ENCODE peak calls at places on chromosomes 7 and 10, in four cellular contexts. R is WTC11, T is A549, X is HepG2. M is an unnamed sample.

GRCh38 chr7:44882899-44883298 is 2.4 kb downstream of the PURB start:
- DNase-seq in R (no peak), T (no peak), X (no peak), M (no peak)

GRCh38 chr7:85185355-85186082 is 1.3 kb downstream of the SEMA3D start:
- DNase-seq in R (peak), T (peak), X (no peak), M (no peak)

GRCh38 chr7:138898255-138898654 is 82.9 kb downstream of the KIAA1549 start:
- DNase-seq in R (no peak), T (no peak), X (no peak), M (no peak)

GRCh38 chr7:66700633-66701131 is 39.9 kb upstream of the RABGEF1 start:
- DNase-seq in R (no peak), T (no peak), X (no peak), M (no peak)

GRCh38 chr7:151082151-151083070 is 882 bp downstream of the TMUB1 start:
- DNase-seq in R (no peak), T (no peak), X (no peak), M (no peak)

GRCh38 chr7:37484460-37485063 is 35.9 kb upstream of the ELMO1 start:
- DNase-seq in R (no peak), T (no peak), X (no peak), M (no peak)

GRCh38 chr7:22477876-22478450 is 22.0 kb downstream of the STEAP1B start:
- DNase-seq in R (no peak), T (no peak), X (no peak), M (no peak)

GRCh38 chr7:157690058-157690832 is 353.4 kb downstream of the DNAJB6 start:
- DNase-seq in R (peak), T (no peak), X (no peak), M (no peak)

GRCh38 chr7:35754741-35755140 is 46.1 kb upstream of the SEPTIN7 start:
- DNase-seq in R (no peak), T (no peak), X (no peak), M (no peak)

GRCh38 chr10:110258542-110258941 is 46.2 kb downstream of the SMNDC1 start:
- DNase-seq in R (no peak), T (no peak), X (no peak), M (peak)

GRCh38 chr10:2137549-2138174 is 400.3 kb upstream of the ADARB2 start:
- DNase-seq in R (peak), T (peak), X (peak), M (no peak)

GRCh38 chr7:139660317-139661042 is 117.3 kb downstream of the HIPK2 start:
- DNase-seq in R (no peak), T (no peak), X (peak), M (peak)

GRCh38 chr10:99522511-99523250 is 10.1 kb upstream of the NKX2-3 start:
- DNase-seq in R (peak), T (no peak), X (no peak), M (no peak)

GRCh38 chr10:30284860-30285594 is 64.1 kb downstream of the MTPAP start:
- DNase-seq in R (no peak), T (no peak), X (no peak), M (no peak)

GRCh38 chr10:4623757-4624420 is 202.1 kb upstream of the AKR1E2 start:
- DNase-seq in R (no peak), T (no peak), X (no peak), M (no peak)

GRCh38 chr10:110209926-110210662 is 2.7 kb downstream of the MXI1 start:
- DNase-seq in R (peak), T (peak), X (no peak), M (peak)

GRCh38 chr10:61642692-61643091 is 20.0 kb upstream of the CABCOCO1 start:
- DNase-seq in R (no peak), T (no peak), X (no peak), M (no peak)

GRCh38 chr10:129288940-129289468 is 178.0 kb upstream of the MGMT start:
- DNase-seq in R (no peak), T (no peak), X (no peak), M (no peak)

GRCh38 chr7:99525713-99526440 is 21.4 kb downstream of the ZKSCAN5 start:
- DNase-seq in R (peak), T (no peak), X (no peak), M (no peak)

GRCh38 chr7:51228386-51228958 is 88.1 kb downstream of the COBL start:
- DNase-seq in R (no peak), T (no peak), X (no peak), M (no peak)

GRCh38 chr7:152158801-152159587 is 133.5 kb downstream of the GALNT11 start:
- DNase-seq in R (no peak), T (no peak), X (no peak), M (no peak)

GRCh38 chr7:67625257-67625713 is 628.7 kb downstream of the TYW1 start:
- DNase-seq in R (peak), T (peak), X (peak), M (peak)

GRCh38 chr7:5634107-5634950 is 147.1 kb downstream of the RNF216 start:
- DNase-seq in R (peak), T (no peak), X (no peak), M (no peak)

GRCh38 chr7:88307841-88308240 is 1.1 kb upstream of the STEAP4 start:
- DNase-seq in R (no peak), T (no peak), X (no peak), M (no peak)

GRCh38 chr7:98213296-98213873 is 2.1 kb downstream of the BHLHA15 start:
- DNase-seq in R (peak), T (no peak), X (no peak), M (no peak)

GRCh38 chr7:130143986-130144618 is 61.1 kb downstream of the TMEM209 start:
- DNase-seq in R (no peak), T (no peak), X (peak), M (no peak)

GRCh38 chr7:157235357-157236018 is 96.8 kb downstream of the UBE3C start:
- DNase-seq in R (no peak), T (no peak), X (peak), M (no peak)

GRCh38 chr10:129131439-129132122 is 335.5 kb upstream of the MGMT start:
- DNase-seq in R (no peak), T (no peak), X (no peak), M (no peak)

GRCh38 chr10:99360935-99361334 is 31.8 kb downstream of the CNNM1 start:
- DNase-seq in R (no peak), T (no peak), X (no peak), M (no peak)

GRCh38 chr7:127702938-127703337 is 50.9 kb downstream of the SND1 start:
- DNase-seq in R (no peak), T (no peak), X (no peak), M (no peak)

GRCh38 chr7:30731619-30732018 is 20.3 kb upstream of the INMT start:
- DNase-seq in R (no peak), T (no peak), X (no peak), M (no peak)

GRCh38 chr7:91310829-91311460 is 46.7 kb downstream of the FZD1 start:
- DNase-seq in R (no peak), T (no peak), X (no peak), M (no peak)

GRCh38 chr7:122364761-122365280 is 60.3 kb upstream of the FEZF1 start:
- DNase-seq in R (no peak), T (no peak), X (no peak), M (no peak)

GRCh38 chr7:121515651-121516401 is 119.7 kb upstream of the FAM3C start:
- DNase-seq in R (no peak), T (no peak), X (no peak), M (no peak)

GRCh38 chr10:96421995-96422394 is 63.2 kb upstream of the OPALIN start:
- DNase-seq in R (no peak), T (no peak), X (no peak), M (no peak)

GRCh38 chr7:40194743-40195142 is 59.9 kb downstream of the SUGCT start:
- DNase-seq in R (no peak), T (no peak), X (no peak), M (no peak)

GRCh38 chr10:69703256-69703655 is 73.2 kb downstream of the FAM241B start:
- DNase-seq in R (no peak), T (no peak), X (no peak), M (no peak)

GRCh38 chr10:132132391-132132841 is 54.3 kb upstream of the DPYSL4 start:
- DNase-seq in R (no peak), T (no peak), X (no peak), M (no peak)

GRCh38 chr10:97718659-97719142 is 5.2 kb downstream of the MARVELD1 start:
- DNase-seq in R (peak), T (peak), X (peak), M (no peak)
- TF ChIP-seq NR3C1 in R (no peak), T (no peak), X (no peak), M (no peak)

DNA sequence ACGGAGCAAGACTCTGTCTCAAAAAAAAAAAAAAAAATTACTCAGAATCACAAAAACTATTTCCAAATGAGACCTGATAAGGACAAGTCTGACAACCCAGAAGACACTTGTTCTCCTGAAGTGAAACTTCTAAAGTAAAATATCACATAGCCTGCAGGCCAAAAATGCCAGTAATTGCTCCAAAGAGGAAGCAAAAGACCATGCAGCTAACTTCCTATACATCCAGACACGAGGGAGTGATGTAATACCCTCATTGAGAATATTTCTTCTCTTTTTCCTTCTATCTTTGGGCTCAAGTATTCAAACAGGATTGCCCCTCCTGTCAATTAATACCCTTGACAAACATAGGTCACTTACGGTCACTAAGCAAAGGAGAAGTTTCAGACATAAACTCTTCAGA is 31.2 kb downstream of the ARMH3 start:
- DNase-seq in R (no peak), T (no peak), X (no peak), M (no peak)
- TF ChIP-seq NR3C1 in R (no peak), T (no peak), X (no peak), M (no peak)

GRCh38 chr7:131194070-131194865 is 133.4 kb upstream of the MKLN1 start:
- DNase-seq in R (no peak), T (no peak), X (no peak), M (no peak)
- TF ChIP-seq NR3C1 in R (no peak), T (no peak), X (no peak), M (no peak)

GRCh38 chr7:134948246-134948645 is 38.1 kb upstream of the AGBL3 start:
- DNase-seq in R (no peak), T (no peak), X (no peak), M (no peak)

GRCh38 chr7:134947329-134947728 is 39.0 kb upstream of the AGBL3 start:
- DNase-seq in R (no peak), T (no peak), X (no peak), M (no peak)

GRCh38 chr7:134948736-134949135 is 37.6 kb upstream of the AGBL3 start:
- DNase-seq in R (no peak), T (no peak), X (no peak), M (no peak)

GRCh38 chr7:134947831-134948230 is 38.5 kb upstream of the AGBL3 start:
- DNase-seq in R (no peak), T (no peak), X (no peak), M (no peak)

DNA sequence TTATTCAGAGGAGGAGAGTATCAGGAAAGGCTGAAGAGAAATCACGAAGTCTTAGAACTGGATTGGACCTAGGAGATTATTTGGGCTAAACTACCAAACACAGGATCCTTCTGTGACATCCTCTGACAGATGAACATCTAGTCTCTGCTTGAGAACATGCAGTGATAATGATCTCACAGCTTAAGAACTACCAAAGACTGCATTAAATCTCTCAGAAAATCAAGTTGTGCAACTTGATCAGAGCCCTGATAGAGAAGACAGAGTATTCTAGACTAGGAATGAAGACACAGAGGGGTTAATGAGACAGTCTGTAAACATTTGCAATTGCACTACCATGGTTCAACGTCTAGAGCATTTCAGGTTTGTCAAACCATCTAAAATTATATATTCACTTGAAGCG is 37.1 kb upstream of the AGBL3 start:
- DNase-seq in R (no peak), T (no peak), X (no peak), M (no peak)
- TF ChIP-seq NR3C1 in R (no peak), T (no peak), X (no peak), M (no peak)

DNA sequence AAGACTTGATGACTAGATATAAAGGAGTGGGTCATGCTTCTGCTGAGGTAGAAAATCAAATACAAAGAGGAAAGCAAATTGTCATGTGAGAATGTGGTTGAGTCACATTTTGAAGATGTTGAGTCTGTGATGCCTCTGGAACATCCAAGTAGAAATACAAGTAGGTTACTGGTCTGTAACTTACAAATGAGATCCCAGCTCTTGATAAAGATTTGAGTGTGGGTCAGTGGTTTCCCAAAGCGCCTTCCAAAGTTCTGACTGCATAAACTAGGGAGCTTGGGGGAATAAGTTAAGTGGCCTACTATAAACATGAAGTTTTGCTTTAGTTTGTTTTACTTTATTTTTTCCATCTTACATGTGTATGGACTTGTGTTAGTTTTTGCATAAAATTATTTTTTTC is 144.3 kb upstream of the ETV1 start:
- DNase-seq in R (no peak), T (no peak), X (no peak), M (no peak)
- TF ChIP-seq NR3C1 in R (no peak), T (no peak), X (no peak), M (no peak)

GRCh38 chr7:159105845-159106614 is 38.6 kb downstream of the VIPR2 start:
- DNase-seq in R (no peak), T (no peak), X (no peak), M (no peak)
- TF ChIP-seq NR3C1 in R (no peak), T (no peak), X (no peak), M (no peak)